ENCODE peak calls at places on chromosome 13, in nine cellular contexts. X is cardiac fibroblast; J is ureter; A is fibroblast of villous mesenchyme; U is stimulated activated naive B cell treated with anti-CD40 and anti-IgM and Interleukin-4, amounts not matched to agents 10 μg/mL and 1 μg/mL and 100 μg/mL, for 72 hours; K is psoas muscle; Q is HL-60; S is transverse colon; P is AG20443. D is an unnamed sample.

GRCh38 chr13:50241479-50241878 is 226.2 kb downstream of the KCNRG start:
- DNase-seq in X (no peak), J (no peak), A (no peak), U (no peak), K (no peak), Q (no peak), S (no peak), P (no peak), D (no peak)

GRCh38 chr13:65555973-65556372 is 1674.2 kb downstream of the PCDH9 start:
- DNase-seq in X (no peak), J (no peak), A (no peak), U (no peak), K (no peak), Q (no peak), S (no peak), P (no peak), D (no peak)

GRCh38 chr13:110361365-110361911 is 54.4 kb downstream of the COL4A2 start:
- DNase-seq in X (peak; percentile 99), J (peak; percentile 70), A (peak; percentile 93), U (no peak), K (peak; percentile 66), Q (no peak), S (peak; percentile 50), P (peak; percentile 94), D (no peak)

GRCh38 chr13:29529755-29530154 is 65.7 kb downstream of the SLC7A1 start:
- DNase-seq in X (no peak), J (no peak), A (no peak), U (no peak), K (no peak), Q (no peak), S (no peak), P (no peak), D (no peak)

GRCh38 chr13:94950303-94950702 is 238.0 kb upstream of the SOX21 start:
- DNase-seq in X (peak; percentile 8), J (no peak), A (peak; percentile 19), U (no peak), K (no peak), Q (no peak), S (no peak), P (peak; percentile 16), D (no peak)

GRCh38 chr13:75792526-75793187 is 156.5 kb downstream of the LMO7 start:
- DNase-seq in X (peak; percentile 72), J (no peak), A (peak; percentile 60), U (no peak), K (no peak), Q (no peak), S (peak; percentile 27), P (no peak), D (no peak)

GRCh38 chr13:33140161-33140560 is 123.9 kb downstream of the KL start:
- DNase-seq in X (no peak), J (no peak), A (no peak), U (no peak), K (no peak), Q (no peak), S (no peak), P (no peak), D (no peak)

GRCh38 chr13:110015253-110015652 is 228.9 kb upstream of the IRS2 start:
- DNase-seq in X (no peak), J (peak; percentile 57), A (no peak), U (no peak), K (no peak), Q (no peak), S (no peak), P (no peak), D (no peak)

GRCh38 chr13:65999441-65999840 is 1230.7 kb downstream of the PCDH9 start:
- DNase-seq in X (no peak), J (no peak), A (no peak), U (no peak), K (no peak), Q (no peak), S (no peak), P (no peak), D (no peak)